ENCODE peak calls at places on chromosomes 4 and X, in five cellular contexts. H is naive thymus-derived CD8-positive, alpha-beta T cell; K is left colon; T is amygdala; I is naive thymus-derived CD4-positive, alpha-beta T cell. P is an unnamed sample.

GRCh38 chrX:147573266-147573665 is 338.5 kb upstream of the FMR1 start:
- DNase-seq in H (no peak), K (no peak), T (no peak), I (no peak), P (no peak)

GRCh38 chrX:87961471-87961870 is 443.9 kb downstream of the KLHL4 start:
- DNase-seq in H (no peak), K (no peak), T (no peak), I (no peak), P (no peak)

GRCh38 chrX:39616098-39616729 is 481.5 kb downstream of the BCOR start:
- DNase-seq in H (no peak), K (no peak), T (no peak), I (no peak), P (no peak)

GRCh38 chr4:100933628-100934027 is 413.7 kb downstream of the PPP3CA start:
- DNase-seq in H (no peak), K (no peak), T (no peak), I (no peak), P (no peak)

GRCh38 chr4:5079581-5079980 is 28.3 kb downstream of the STK32B start:
- DNase-seq in H (no peak), K (no peak), T (no peak), I (no peak), P (no peak)

GRCh38 chr4:182042945-182043344 is 200.3 kb upstream of the TENM3 start:
- DNase-seq in H (no peak), K (no peak), T (no peak), I (no peak), P (no peak)

GRCh38 chr4:185211035-185211434 is 1.6 kb downstream of the SNX25 start:
- DNase-seq in H (peak; percentile 9), K (no peak), T (no peak), I (no peak), P (no peak)

GRCh38 chr4:168028970-168029610 is 63.2 kb upstream of the ANXA10 start:
- DNase-seq in H (no peak), K (no peak), T (no peak), I (no peak), P (no peak)

GRCh38 chr4:16212138-16212782 is 14.0 kb downstream of the TAPT1 start:
- DNase-seq in H (no peak), K (no peak), T (no peak), I (no peak), P (no peak)

GRCh38 chr4:139436122-139436521 is 17.8 kb upstream of the RAB33B start:
- DNase-seq in H (no peak), K (no peak), T (no peak), I (no peak), P (no peak)

GRCh38 chr4:8599657-8600056 is 7.1 kb downstream of the CPZ start:
- DNase-seq in H (no peak), K (no peak), T (no peak), I (no peak), P (no peak)

GRCh38 chr4:107619065-107619464 is 101.0 kb downstream of the PAPSS1 start:
- DNase-seq in H (no peak), K (no peak), T (no peak), I (no peak), P (no peak)

P was measured in activated T-helper 9 cell treated with anti-CD3 and anti-CD28 coated beads, Interleukin-2, amount 50 U/mL, for 16 hours.